ENCODE peak calls at places on chromosomes 1 and 21, in seven cellular contexts. One of them, this sample, is unnamed. For H3K4me1, the result is how much of the 10 kb centered on the place peaks cover.

GRCh38 chr1:118486213-118486612 is 301.2 kb upstream of the SPAG17 start:
- DNase-seq in Panc1: no peak
- DNase-seq in tibial nerve: no peak
- DNase-seq in OCI-LY7: no peak
- DNase-seq in CD8-positive, alpha-beta T cell: no peak
- DNase-seq in cardiac muscle cell: no peak
- DNase-seq in right atrium auricular region: no peak
- DNase-seq in this sample: no peak

GRCh38 chr1:226665505-226666163 is 73.4 kb downstream of the ITPKB start:
- DNase-seq in Panc1: no peak
- DNase-seq in CD8-positive, alpha-beta T cell: no peak
- DNase-seq in OCI-LY7: no peak
- DNase-seq in tibial nerve: no peak
- DNase-seq in right atrium auricular region: no peak
- DNase-seq in cardiac muscle cell: no peak
- DNase-seq in this sample: no peak

GRCh38 chr1:20069932-20070331 is at the start of gene PLA2G5:
- DNase-seq in Panc1: no peak
- DNase-seq in OCI-LY7: no peak
- DNase-seq in tibial nerve: no peak
- DNase-seq in cardiac muscle cell: peak
- DNase-seq in CD8-positive, alpha-beta T cell: no peak
- DNase-seq in right atrium auricular region: peak
- DNase-seq in this sample: peak

GRCh38 chr21:43273016-43273707 is 104.4 kb downstream of the CRYAA start:
- DNase-seq in cardiac muscle cell: no peak
- DNase-seq in OCI-LY7: no peak
- DNase-seq in Panc1: no peak
- DNase-seq in CD8-positive, alpha-beta T cell: no peak
- DNase-seq in tibial nerve: no peak
- DNase-seq in right atrium auricular region: no peak
- DNase-seq in this sample: no peak

GRCh38 chr1:181152892-181153633 is 64.6 kb downstream of the IER5 start:
- DNase-seq in OCI-LY7: peak
- DNase-seq in right atrium auricular region: peak
- DNase-seq in tibial nerve: peak
- DNase-seq in cardiac muscle cell: peak
- DNase-seq in CD8-positive, alpha-beta T cell: no peak
- DNase-seq in Panc1: no peak
- DNase-seq in this sample: peak

GRCh38 chr1:9589719-9590157 is 1.0 kb downstream of the TMEM201 start:
- DNase-seq in cardiac muscle cell: no peak
- DNase-seq in right atrium auricular region: no peak
- DNase-seq in Panc1: no peak
- DNase-seq in CD8-positive, alpha-beta T cell: no peak
- DNase-seq in tibial nerve: no peak
- DNase-seq in OCI-LY7: peak
- DNase-seq in this sample: no peak

GRCh38 chr1:52913537-52913936 is 8.0 kb downstream of the ECHDC2 start:
- DNase-seq in tibial nerve: no peak
- DNase-seq in Panc1: no peak
- DNase-seq in OCI-LY7: peak
- DNase-seq in right atrium auricular region: no peak
- DNase-seq in cardiac muscle cell: peak
- DNase-seq in CD8-positive, alpha-beta T cell: no peak
- DNase-seq in this sample: no peak

GRCh38 chr21:14826630-14827029 is 238.2 kb downstream of the NRIP1 start:
- DNase-seq in right atrium auricular region: no peak
- DNase-seq in cardiac muscle cell: no peak
- DNase-seq in Panc1: no peak
- DNase-seq in OCI-LY7: no peak
- DNase-seq in CD8-positive, alpha-beta T cell: no peak
- DNase-seq in tibial nerve: no peak
- DNase-seq in this sample: no peak

GRCh38 chr1:214445846-214446614 is 105.4 kb downstream of the PTPN14 start:
- DNase-seq in CD8-positive, alpha-beta T cell: no peak
- DNase-seq in OCI-LY7: no peak
- DNase-seq in Panc1: no peak
- DNase-seq in right atrium auricular region: no peak
- DNase-seq in tibial nerve: no peak
- DNase-seq in cardiac muscle cell: no peak
- DNase-seq in this sample: no peak

GRCh38 chr1:224157316-224157715 is 25.7 kb upstream of the DEGS1 start:
- DNase-seq in tibial nerve: no peak
- DNase-seq in Panc1: no peak
- DNase-seq in CD8-positive, alpha-beta T cell: no peak
- DNase-seq in OCI-LY7: no peak
- DNase-seq in cardiac muscle cell: no peak
- DNase-seq in right atrium auricular region: no peak
- DNase-seq in this sample: no peak

GRCh38 chr1:45806129-45806528 is 2.7 kb downstream of the MAST2 start:
- DNase-seq in cardiac muscle cell: no peak
- DNase-seq in right atrium auricular region: no peak
- DNase-seq in Panc1: no peak
- DNase-seq in OCI-LY7: no peak
- DNase-seq in CD8-positive, alpha-beta T cell: no peak
- DNase-seq in tibial nerve: no peak
- DNase-seq in this sample: no peak

GRCh38 chr1:45804671-45804973 is 1.2 kb downstream of the MAST2 start:
- DNase-seq in tibial nerve: no peak
- DNase-seq in OCI-LY7: peak
- DNase-seq in Panc1: no peak
- DNase-seq in right atrium auricular region: no peak
- DNase-seq in CD8-positive, alpha-beta T cell: no peak
- DNase-seq in cardiac muscle cell: no peak
- DNase-seq in this sample: no peak

GRCh38 chr1:45809761-45810160 is 6.3 kb downstream of the MAST2 start:
- DNase-seq in cardiac muscle cell: no peak
- DNase-seq in OCI-LY7: no peak
- DNase-seq in right atrium auricular region: no peak
- DNase-seq in Panc1: no peak
- DNase-seq in CD8-positive, alpha-beta T cell: no peak
- DNase-seq in tibial nerve: no peak
- DNase-seq in this sample: no peak
- H3K4me3 ChIP-seq in cardiac muscle cell: no peak
- H3K4me3 ChIP-seq in OCI-LY7: no peak
- H3K4me3 ChIP-seq in right atrium auricular region: no peak
- H3K4me3 ChIP-seq in Panc1: no peak
- H3K4me3 ChIP-seq in CD8-positive, alpha-beta T cell: no peak
- H3K4me3 ChIP-seq in tibial nerve: no peak
- H3K4me3 ChIP-seq in this sample: no peak

GRCh38 chr1:33336580-33336979 is 15.7 kb upstream of the A3GALT2 start:
- DNase-seq in OCI-LY7: no peak
- DNase-seq in Panc1: no peak
- DNase-seq in cardiac muscle cell: no peak
- DNase-seq in right atrium auricular region: no peak
- DNase-seq in CD8-positive, alpha-beta T cell: no peak
- DNase-seq in tibial nerve: no peak
- DNase-seq in this sample: no peak

GRCh38 chr1:33339413-33339812 is 18.5 kb upstream of the A3GALT2 start:
- DNase-seq in tibial nerve: no peak
- DNase-seq in OCI-LY7: no peak
- DNase-seq in right atrium auricular region: peak
- DNase-seq in cardiac muscle cell: no peak
- DNase-seq in CD8-positive, alpha-beta T cell: no peak
- DNase-seq in Panc1: no peak
- DNase-seq in this sample: no peak

GRCh38 chr1:33337994-33338494 is 17.1 kb upstream of the A3GALT2 start:
- DNase-seq in Panc1: no peak
- DNase-seq in OCI-LY7: no peak
- DNase-seq in CD8-positive, alpha-beta T cell: no peak
- DNase-seq in right atrium auricular region: no peak
- DNase-seq in tibial nerve: peak
- DNase-seq in cardiac muscle cell: no peak
- DNase-seq in this sample: no peak

GRCh38 chr1:33341190-33341589 is 20.3 kb upstream of the A3GALT2 start:
- DNase-seq in CD8-positive, alpha-beta T cell: no peak
- DNase-seq in right atrium auricular region: no peak
- DNase-seq in tibial nerve: no peak
- DNase-seq in OCI-LY7: no peak
- DNase-seq in cardiac muscle cell: no peak
- DNase-seq in Panc1: no peak
- DNase-seq in this sample: no peak

DNA sequence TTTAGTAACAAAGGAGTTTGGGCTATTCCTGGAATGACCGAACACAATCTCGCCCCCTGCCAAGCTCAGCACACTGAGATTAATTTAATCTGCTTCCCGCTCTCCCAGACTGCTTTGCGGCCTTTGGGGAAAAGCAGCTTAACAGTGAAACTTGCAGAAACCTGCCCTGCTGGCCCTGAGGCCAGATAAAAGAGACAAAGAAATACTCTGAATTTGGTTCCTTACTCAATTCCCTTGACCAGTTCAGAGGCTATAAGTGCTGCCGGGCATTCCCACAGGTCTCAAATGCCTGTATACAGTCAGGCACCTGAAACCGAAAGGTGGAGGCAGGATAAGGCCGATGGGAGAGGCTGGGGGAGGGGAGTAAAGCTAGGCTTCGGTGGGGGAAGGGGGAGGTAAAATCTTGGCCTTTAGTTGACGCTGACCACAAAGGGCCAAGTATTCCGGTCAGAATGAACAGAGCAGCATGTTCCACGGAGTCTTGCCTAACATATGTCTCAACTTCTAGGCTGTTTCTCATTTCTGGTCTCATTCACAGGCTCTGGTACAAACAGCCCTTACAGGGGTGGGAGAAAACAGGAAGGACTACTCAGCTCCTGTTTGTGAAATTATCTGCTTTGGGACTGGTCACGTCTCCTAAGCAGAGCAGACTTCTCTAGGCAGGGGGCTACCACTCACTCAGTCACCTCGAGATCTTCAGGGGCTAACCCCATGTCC is 17.8 kb upstream of the A3GALT2 start:
- DNase-seq in right atrium auricular region: peak
- DNase-seq in OCI-LY7: no peak
- DNase-seq in tibial nerve: peak
- DNase-seq in Panc1: no peak
- DNase-seq in CD8-positive, alpha-beta T cell: no peak
- DNase-seq in cardiac muscle cell: peak
- DNase-seq in this sample: peak
- H3K4me1 ChIP-seq in right atrium auricular region: half or more
- H3K4me1 ChIP-seq in OCI-LY7: under half
- H3K4me1 ChIP-seq in tibial nerve: under half
- H3K4me1 ChIP-seq in Panc1: half or more
- H3K4me1 ChIP-seq in CD8-positive, alpha-beta T cell: under half
- H3K4me1 ChIP-seq in cardiac muscle cell: half or more
- H3K4me1 ChIP-seq in this sample: half or more

GRCh38 chr1:62687421-62687902 is 724 bp downstream of the DOCK7 start:
- DNase-seq in cardiac muscle cell: peak
- DNase-seq in right atrium auricular region: no peak
- DNase-seq in CD8-positive, alpha-beta T cell: peak
- DNase-seq in OCI-LY7: peak
- DNase-seq in Panc1: no peak
- DNase-seq in tibial nerve: peak
- DNase-seq in this sample: peak

GRCh38 chr1:62687903-62688686 is at the start of gene DOCK7:
- DNase-seq in tibial nerve: peak
- DNase-seq in OCI-LY7: peak
- DNase-seq in right atrium auricular region: peak
- DNase-seq in cardiac muscle cell: peak
- DNase-seq in Panc1: peak
- DNase-seq in CD8-positive, alpha-beta T cell: peak
- DNase-seq in this sample: peak

GRCh38 chr1:62688687-62689085 is 500 bp upstream of the DOCK7 start:
- DNase-seq in tibial nerve: no peak
- DNase-seq in right atrium auricular region: no peak
- DNase-seq in OCI-LY7: no peak
- DNase-seq in cardiac muscle cell: no peak
- DNase-seq in Panc1: no peak
- DNase-seq in CD8-positive, alpha-beta T cell: no peak
- DNase-seq in this sample: no peak

GRCh38 chr1:62691062-62691844 is 3.1 kb upstream of the DOCK7 start:
- DNase-seq in OCI-LY7: no peak
- DNase-seq in Panc1: no peak
- DNase-seq in cardiac muscle cell: no peak
- DNase-seq in right atrium auricular region: no peak
- DNase-seq in CD8-positive, alpha-beta T cell: no peak
- DNase-seq in tibial nerve: no peak
- DNase-seq in this sample: no peak

DNA sequence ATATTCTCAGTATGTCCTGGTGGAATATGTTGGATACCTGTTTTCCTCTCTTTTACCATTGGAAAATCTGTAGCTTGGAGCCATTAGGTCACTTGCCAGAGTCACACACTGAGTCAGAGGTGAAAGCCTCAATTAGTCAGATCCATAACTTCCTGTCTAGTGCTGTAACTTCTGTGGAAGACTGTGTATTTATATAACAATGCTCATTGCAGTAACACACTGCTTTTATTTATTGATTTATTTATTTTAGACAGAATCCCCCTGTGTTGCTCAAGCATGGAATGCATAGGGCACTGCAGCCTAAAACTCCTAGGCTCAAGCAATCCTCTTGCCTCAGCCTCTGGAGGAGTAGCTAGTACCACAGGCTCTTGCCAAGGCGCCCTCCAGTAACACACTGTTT is 1.3 kb upstream of the DOCK7 start:
- DNase-seq in tibial nerve: no peak
- DNase-seq in OCI-LY7: no peak
- DNase-seq in right atrium auricular region: no peak
- DNase-seq in cardiac muscle cell: peak
- DNase-seq in Panc1: peak
- DNase-seq in CD8-positive, alpha-beta T cell: no peak
- DNase-seq in this sample: no peak
- H3K4me3 ChIP-seq in tibial nerve: peak
- H3K4me3 ChIP-seq in OCI-LY7: no peak
- H3K4me3 ChIP-seq in right atrium auricular region: no peak
- H3K4me3 ChIP-seq in cardiac muscle cell: peak
- H3K4me3 ChIP-seq in Panc1: peak
- H3K4me3 ChIP-seq in CD8-positive, alpha-beta T cell: no peak
- H3K4me3 ChIP-seq in this sample: no peak

GRCh38 chr1:206684478-206685255 is at the start of gene MAPKAPK2:
- DNase-seq in OCI-LY7: peak
- DNase-seq in tibial nerve: peak
- DNase-seq in right atrium auricular region: peak
- DNase-seq in cardiac muscle cell: peak
- DNase-seq in Panc1: no peak
- DNase-seq in CD8-positive, alpha-beta T cell: peak
- DNase-seq in this sample: peak

GRCh38 chr1:206684003-206684402 is 702 bp upstream of the MAPKAPK2 start:
- DNase-seq in right atrium auricular region: no peak
- DNase-seq in OCI-LY7: no peak
- DNase-seq in cardiac muscle cell: no peak
- DNase-seq in tibial nerve: no peak
- DNase-seq in Panc1: no peak
- DNase-seq in CD8-positive, alpha-beta T cell: no peak
- DNase-seq in this sample: no peak

GRCh38 chr1:206685749-206686485 is 1.2 kb downstream of the MAPKAPK2 start:
- DNase-seq in Panc1: no peak
- DNase-seq in cardiac muscle cell: peak
- DNase-seq in CD8-positive, alpha-beta T cell: peak
- DNase-seq in right atrium auricular region: peak
- DNase-seq in tibial nerve: peak
- DNase-seq in OCI-LY7: no peak
- DNase-seq in this sample: peak

GRCh38 chr1:206686486-206687249 is 2.0 kb downstream of the MAPKAPK2 start:
- DNase-seq in CD8-positive, alpha-beta T cell: no peak
- DNase-seq in cardiac muscle cell: no peak
- DNase-seq in Panc1: no peak
- DNase-seq in OCI-LY7: peak
- DNase-seq in right atrium auricular region: no peak
- DNase-seq in tibial nerve: no peak
- DNase-seq in this sample: no peak

GRCh38 chr1:206685256-206685748 is 597 bp downstream of the MAPKAPK2 start:
- DNase-seq in tibial nerve: no peak
- DNase-seq in CD8-positive, alpha-beta T cell: peak
- DNase-seq in Panc1: no peak
- DNase-seq in cardiac muscle cell: peak
- DNase-seq in OCI-LY7: peak
- DNase-seq in right atrium auricular region: no peak
- DNase-seq in this sample: peak
- H3K4me1 ChIP-seq in tibial nerve: under half
- H3K4me1 ChIP-seq in CD8-positive, alpha-beta T cell: under half
- H3K4me1 ChIP-seq in Panc1: under half
- H3K4me1 ChIP-seq in cardiac muscle cell: under half
- H3K4me1 ChIP-seq in OCI-LY7: half or more
- H3K4me1 ChIP-seq in right atrium auricular region: under half
- H3K4me1 ChIP-seq in this sample: under half

This sample was measured in pancreas.